ENCODE peak calls at places on chromosomes 6 and 20, in four cellular contexts. M, J, A and F are unnamed samples.

GRCh38 chr6:105986998-105987397 is 99.1 kb upstream of the PRDM1 start:
- DNase-seq in M (no peak), J (no peak), A (no peak), F (no peak)

GRCh38 chr20:53872561-53873248 is 197.7 kb downstream of the BCAS1 start:
- DNase-seq in M (no peak), J (no peak), A (peak), F (no peak)

GRCh38 chr6:150788135-150788534 is 77.4 kb upstream of the MTHFD1L start:
- DNase-seq in M (no peak), J (no peak), A (no peak), F (no peak)

GRCh38 chr20:24695529-24696225 is 226.2 kb downstream of the SYNDIG1 start:
- DNase-seq in M (peak), J (no peak), A (no peak), F (peak)

GRCh38 chr6:131949909-131950766 is 1.0 kb downstream of the CCN2 start:
- DNase-seq in M (peak), J (peak), A (peak), F (peak)

GRCh38 chr6:169933839-169934698 is 182.6 kb downstream of the ERMARD start:
- DNase-seq in M (no peak), J (peak), A (no peak), F (peak)

GRCh38 chr6:42788671-42789070 is 6.8 kb downstream of the BICRAL start:
- DNase-seq in M (no peak), J (no peak), A (no peak), F (no peak)

GRCh38 chr6:132333639-132334516 is 67.4 kb downstream of the MOXD1 start:
- DNase-seq in M (peak), J (no peak), A (peak), F (peak)

GRCh38 chr20:47303736-47304135 is 52.8 kb downstream of the ZMYND8 start:
- DNase-seq in M (no peak), J (no peak), A (no peak), F (no peak)

GRCh38 chr20:38889792-38890496 is 36.3 kb upstream of the FAM83D start:
- DNase-seq in M (no peak), J (no peak), A (no peak), F (no peak)

GRCh38 chr6:159125014-159125609 is 44.1 kb upstream of the FNDC1 start:
- DNase-seq in M (no peak), J (no peak), A (no peak), F (peak)

GRCh38 chr20:18431206-18431605 is 35.6 kb downstream of the DZANK1 start:
- DNase-seq in M (no peak), J (no peak), A (no peak), F (no peak)

GRCh38 chr6:85402071-85402470 is 47.8 kb upstream of the NT5E start:
- DNase-seq in M (no peak), J (no peak), A (no peak), F (no peak)

GRCh38 chr6:81766482-81767069 is 14.1 kb upstream of the TENT5A start:
- DNase-seq in M (peak), J (no peak), A (peak), F (peak)

GRCh38 chr6:121237859-121238258 is 96.4 kb downstream of the TBC1D32 start:
- DNase-seq in M (peak), J (no peak), A (no peak), F (peak)

GRCh38 chr6:84773431-84774173 is 9.2 kb upstream of the TBX18 start:
- DNase-seq in M (peak), J (no peak), A (peak), F (no peak)

GRCh38 chr6:90256698-90257485 is 39.8 kb downstream of the BACH2 start:
- DNase-seq in M (peak), J (no peak), A (peak), F (peak)

GRCh38 chr6:1335367-1336037 is 23.6 kb downstream of the FOXQ1 start:
- DNase-seq in M (peak), J (peak), A (peak), F (peak)

GRCh38 chr6:92715991-92716390 is 703.4 kb downstream of the EPHA7 start:
- DNase-seq in M (no peak), J (no peak), A (peak), F (peak)

GRCh38 chr20:11987526-11987925 is 69.8 kb downstream of the BTBD3 start:
- DNase-seq in M (no peak), J (no peak), A (no peak), F (no peak)

GRCh38 chr20:23245553-23246128 is 105.0 kb upstream of the NXT1 start:
- DNase-seq in M (peak), J (peak), A (peak), F (peak)

GRCh38 chr6:134077301-134077700 is 24.9 kb upstream of the SLC2A12 start:
- DNase-seq in M (no peak), J (no peak), A (peak), F (peak)

GRCh38 chr20:39112196-39112743 is 150.1 kb downstream of the DHX35 start:
- DNase-seq in M (peak), J (peak), A (peak), F (peak)

GRCh38 chr6:1993049-1993448 is 252.4 kb downstream of the GMDS start:
- DNase-seq in M (peak), J (no peak), A (peak), F (peak)

GRCh38 chr6:38259736-38260135 is 380.0 kb downstream of the BTBD9 start:
- DNase-seq in M (peak), J (no peak), A (peak), F (peak)

GRCh38 chr6:16524380-16524707 is 236.9 kb downstream of the ATXN1 start:
- DNase-seq in M (peak), J (no peak), A (peak), F (no peak)

GRCh38 chr6:16089232-16089843 is 39.5 kb upstream of the MYLIP start:
- DNase-seq in M (peak), J (no peak), A (peak), F (peak)

GRCh38 chr20:2820084-2820895 is 4.1 kb downstream of the TMEM239 start:
- DNase-seq in M (no peak), J (no peak), A (peak), F (no peak)

GRCh38 chr6:131269565-131270391 is 134.5 kb downstream of the AKAP7 start:
- DNase-seq in M (no peak), J (no peak), A (no peak), F (no peak)

GRCh38 chr6:871503-871902 is 178.6 kb upstream of the EXOC2 start:
- DNase-seq in M (no peak), J (no peak), A (no peak), F (no peak)

GRCh38 chr6:6758915-6759654 is 170.6 kb downstream of the LY86 start:
- DNase-seq in M (peak), J (no peak), A (peak), F (peak)

GRCh38 chr20:35954907-35955251 is 577 bp upstream of the SCAND1 start:
- DNase-seq in M (no peak), J (no peak), A (peak), F (peak)

GRCh38 chr6:30612687-30613248 is 4.3 kb downstream of the PPP1R10 start:
- DNase-seq in M (no peak), J (no peak), A (peak), F (peak)

GRCh38 chr20:45407067-45407745 is 883 bp upstream of the DBNDD2 start:
- DNase-seq in M (peak), J (no peak), A (peak), F (no peak)

GRCh38 chr20:31919756-31920155 is 32.1 kb downstream of the PDRG1 start:
- DNase-seq in M (no peak), J (no peak), A (no peak), F (no peak)

GRCh38 chr6:151561238-151561637 is 67.4 kb downstream of the CCDC170 start:
- DNase-seq in M (no peak), J (no peak), A (no peak), F (no peak)

GRCh38 chr6:143762126-143762525 is 81.0 kb upstream of the LTV1 start:
- DNase-seq in M (no peak), J (no peak), A (no peak), F (no peak)

GRCh38 chr6:11093065-11093590 is 506 bp upstream of the SMIM13 start:
- DNase-seq in M (no peak), J (peak), A (no peak), F (no peak)